ENCODE peak calls at places on chromosomes 13 and 19, in six cellular contexts. Z is HepG2, U is NT2/D1, G is HCT116, Q is K562, E is GM12878. B is an unnamed sample.

GRCh38 chr13:90800082-90800746 is 547.3 kb upstream of the MIR17HG start:
- DNase-seq in E (no peak), Z (no peak), G (no peak), U (no peak), Q (no peak), B (no peak)

GRCh38 chr13:110869805-110870706 is 44.8 kb downstream of the ANKRD10 start:
- DNase-seq in E (no peak), U (no peak), G (peak; percentile 99), Z (peak; percentile 89), Q (peak; percentile 93), B (no peak)

GRCh38 chr19:53908106-53908932 is 759 bp upstream of the CACNG7 start:
- DNase-seq in Q (peak; percentile 75), Z (no peak), E (no peak), G (no peak), U (peak; percentile 62), B (no peak)

GRCh38 chr13:112210401-112210800 is 143.5 kb downstream of the SOX1 start:
- DNase-seq in G (no peak), Q (no peak), Z (no peak), E (no peak), U (no peak), B (no peak)

GRCh38 chr19:4327252-4327876 is 11.3 kb downstream of the STAP2 start:
- DNase-seq in Q (peak; percentile 97), U (peak; percentile 89), G (no peak), Z (no peak), E (no peak), B (peak; percentile 89)

GRCh38 chr13:97367427-97367826 is 66.5 kb upstream of the RAP2A start:
- DNase-seq in Q (no peak), U (no peak), G (no peak), E (no peak), Z (no peak), B (no peak)

GRCh38 chr13:91185294-91185863 is 162.1 kb upstream of the MIR17HG start:
- DNase-seq in Z (peak; percentile 9), G (peak; percentile 7), E (no peak), Q (peak; percentile 28), U (no peak), B (no peak)

GRCh38 chr19:7928741-7929701 is 3.1 kb upstream of the CTXN1 start:
- DNase-seq in U (no peak), Z (peak; percentile 53), G (no peak), E (no peak), Q (peak; percentile 76), B (no peak)

GRCh38 chr19:45117167-45117594 is 24.2 kb downstream of the PPP1R37 start:
- DNase-seq in E (peak; percentile 73), Z (no peak), Q (peak; percentile 54), G (no peak), U (no peak), B (no peak)

GRCh38 chr13:27419333-27419732 is 5.1 kb upstream of the GTF3A start:
- DNase-seq in G (no peak), Z (no peak), U (no peak), Q (no peak), E (no peak), B (no peak)

GRCh38 chr13:50200988-50201387 is 185.7 kb downstream of the KCNRG start:
- DNase-seq in E (no peak), Z (no peak), U (no peak), G (no peak), Q (peak; percentile 67), B (no peak)

GRCh38 chr19:44884566-44884965 is 6.5 kb upstream of the TOMM40 start:
- DNase-seq in U (no peak), E (no peak), G (no peak), Q (no peak), Z (no peak), B (no peak)

GRCh38 chr19:7913652-7914051 is 978 bp upstream of the TGFBR3L start:
- DNase-seq in Q (no peak), G (no peak), Z (no peak), U (no peak), E (no peak), B (no peak)

GRCh38 chr19:4267101-4267900 is 11.8 kb upstream of the SHD start:
- DNase-seq in G (peak; percentile 75), Z (peak; percentile 72), Q (peak; percentile 88), U (peak; percentile 82), E (no peak), B (peak; percentile 90)

GRCh38 chr13:31160857-31161582 is 684 bp downstream of the HSPH1 start:
- DNase-seq in Z (peak; percentile 31), Q (peak; percentile 68), G (no peak), U (no peak), E (peak; percentile 37), B (peak; percentile 58)

GRCh38 chr13:101917833-101918755 is 465.6 kb downstream of the ITGBL1 start:
- DNase-seq in E (no peak), Z (no peak), Q (no peak), U (no peak), G (no peak), B (no peak)

GRCh38 chr13:73922728-73923393 is 211.3 kb downstream of the KLF12 start:
- DNase-seq in U (no peak), Q (no peak), G (no peak), E (no peak), Z (no peak), B (no peak)

GRCh38 chr19:14529254-14530004 is at the start of gene TECR:
- DNase-seq in Q (peak; percentile 100), Z (peak; percentile 99), E (peak; percentile 99), G (peak; percentile 100), U (peak; percentile 100), B (peak; percentile 100)

GRCh38 chr19:14530505-14530904 is 1.1 kb downstream of the TECR start:
- DNase-seq in U (no peak), E (no peak), Q (no peak), Z (no peak), G (no peak), B (no peak)

GRCh38 chr19:14526423-14526822 is 3.0 kb upstream of the TECR start:
- DNase-seq in E (no peak), U (no peak), Q (no peak), G (no peak), Z (no peak), B (no peak)

GRCh38 chr19:14530005-14530348 is 583 bp downstream of the TECR start:
- DNase-seq in E (no peak), U (no peak), Z (no peak), Q (no peak), G (no peak), B (no peak)

GRCh38 chr19:14528419-14529253 is 758 bp upstream of the TECR start:
- DNase-seq in E (no peak), U (no peak), G (no peak), Z (no peak), Q (no peak), B (no peak)
- H3K9ac ChIP-seq in E (peak overlapping the region; percentile 57), U (peak overlapping the region; percentile 62), G (peak overlapping the region; percentile 60), Z (peak overlapping the region; percentile 46), Q (peak overlapping the region; percentile 86), B (no peak overlapping the region)

GRCh38 chr19:6375411-6376010 is at the start of gene PSPN:
- DNase-seq in Z (no peak), G (no peak), U (no peak), E (no peak), Q (no peak), B (no peak)

GRCh38 chr19:6374711-6375410 is 872 bp downstream of the PSPN start:
- DNase-seq in Z (no peak), E (no peak), U (no peak), G (no peak), Q (no peak), B (no peak)

GRCh38 chr19:6378498-6378897 is 2.8 kb upstream of the PSPN start:
- DNase-seq in U (no peak), Q (no peak), G (no peak), E (no peak), Z (no peak), B (no peak)

GRCh38 chr19:6378036-6378435 is 2.3 kb upstream of the PSPN start:
- DNase-seq in Z (no peak), Q (no peak), E (no peak), U (no peak), G (no peak), B (no peak)

GRCh38 chr19:6376512-6377193 is 920 bp upstream of the PSPN start:
- DNase-seq in E (no peak), G (no peak), Q (no peak), U (no peak), Z (no peak), B (no peak)
- TF ChIP-seq ZNF274 in E (no peak), G (no peak), Q (no peak), U (no peak), Z (no peak), B (no peak)

DNA sequence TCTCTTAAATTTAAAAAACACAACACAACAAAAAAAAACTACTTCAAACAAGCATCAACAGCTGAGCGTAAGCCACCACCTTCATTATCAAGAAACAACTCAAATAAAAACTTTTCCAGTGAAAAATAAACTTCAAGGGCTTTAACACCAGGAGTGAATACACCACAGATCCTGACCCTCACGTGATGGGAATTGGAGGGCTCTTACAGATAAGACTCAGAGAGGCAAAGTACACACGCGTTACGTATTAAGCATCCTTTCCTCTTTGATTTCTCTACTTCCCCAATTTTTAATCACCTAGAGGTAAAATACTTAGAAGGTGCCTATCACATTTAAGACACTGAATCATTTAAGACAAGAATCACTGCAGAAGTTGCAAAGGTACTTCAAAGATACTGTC is 588 bp upstream of the STARD13 start:
- DNase-seq in Q (no peak), Z (no peak), G (no peak), U (no peak), E (no peak), B (no peak)
- H3K9ac ChIP-seq in Q (no peak overlapping the region), Z (peak overlapping the region; percentile 83), G (peak overlapping the region; percentile 58), U (no peak overlapping the region), E (peak overlapping the region; percentile 71), B (no peak overlapping the region)

GRCh38 chr19:2255982-2256685 is at the start of gene JSRP1:
- DNase-seq in U (no peak), Z (no peak), G (no peak), Q (no peak), E (no peak), B (no peak)
- TF ChIP-seq ZNF274 in U (no peak), Z (no peak), G (no peak), Q (no peak), E (no peak), B (no peak)

GRCh38 chr19:55636723-55637122 is 4.1 kb upstream of the ZNF580 start:
- DNase-seq in E (no peak), Z (no peak), Q (no peak), G (no peak), U (no peak), B (no peak)
- H3K9ac ChIP-seq in E (peak overlapping the region; percentile 16), Z (peak overlapping the region; percentile 99), Q (peak overlapping the region; percentile 83), G (no peak overlapping the region), U (no peak overlapping the region), B (no peak overlapping the region)